ENCODE peak calls at places on chromosomes 13 and 19, in six cellular contexts. X is choroid plexus epithelial cell; J is HCT116; U is heart right ventricle; Q is CD4-positive, alpha-beta T cell; C is GM13977. S is an unnamed sample.

GRCh38 chr13:33644607-33645543 is 173.1 kb upstream of the RFC3 start:
- DNase-seq in X (peak), J (no peak), U (peak), Q (no peak), C (no peak), S (no peak)

GRCh38 chr19:41535029-41535622 is 40.8 kb upstream of the CEACAM21 start:
- DNase-seq in X (no peak), J (no peak), U (no peak), Q (no peak), C (peak), S (peak)

GRCh38 chr19:34308381-34309367 is 54.3 kb downstream of the GARRE1 start:
- DNase-seq in X (no peak), J (no peak), U (no peak), Q (no peak), C (no peak), S (no peak)

GRCh38 chr13:113742000-113742441 is 17.0 kb upstream of the TMEM255B start:
- DNase-seq in X (peak), J (peak), U (no peak), Q (no peak), C (no peak), S (no peak)

GRCh38 chr13:48436661-48437242 is 23.8 kb upstream of the LPAR6 start:
- DNase-seq in X (no peak), J (no peak), U (no peak), Q (no peak), C (no peak), S (no peak)

GRCh38 chr19:12933287-12934072 is at the start of gene FARSA:
- DNase-seq in X (peak), J (peak), U (peak), Q (peak), C (peak), S (peak)

GRCh38 chr19:15962319-15962718 is 13.5 kb downstream of the OR10H4 start:
- DNase-seq in X (no peak), J (no peak), U (no peak), Q (no peak), C (no peak), S (no peak)

GRCh38 chr19:10517760-10518443 is 655 bp upstream of the S1PR5 start:
- DNase-seq in X (peak), J (no peak), U (peak), Q (no peak), C (peak), S (peak)

GRCh38 chr13:41544824-41545707 is 87.7 kb downstream of the RGCC start:
- DNase-seq in X (peak), J (no peak), U (no peak), Q (no peak), C (no peak), S (no peak)

GRCh38 chr19:23281663-23282276 is 31.6 kb upstream of the ZNF724 start:
- DNase-seq in X (no peak), J (no peak), U (no peak), Q (no peak), C (no peak), S (no peak)

GRCh38 chr19:31214086-31214485 is 135.2 kb downstream of the TSHZ3 start:
- DNase-seq in X (peak), J (no peak), U (peak), Q (peak), C (no peak), S (no peak)

GRCh38 chr13:102227696-102228095 is 174.2 kb downstream of the FGF14 start:
- DNase-seq in X (no peak), J (no peak), U (no peak), Q (no peak), C (no peak), S (no peak)

GRCh38 chr19:13097331-13098258 is 5.1 kb downstream of the LYL1 start:
- DNase-seq in X (no peak), J (no peak), U (no peak), Q (no peak), C (no peak), S (no peak)

GRCh38 chr13:26050568-26051230 is 1.1 kb downstream of the SHISA2 start:
- DNase-seq in X (peak), J (no peak), U (no peak), Q (no peak), C (peak), S (no peak)

GRCh38 chr19:876089-876488 is 16.6 kb downstream of the CFD start:
- DNase-seq in X (no peak), J (no peak), U (no peak), Q (no peak), C (no peak), S (no peak)

GRCh38 chr19:40609561-40610395 is 8.6 kb downstream of the LTBP4 start:
- DNase-seq in X (peak), J (peak), U (peak), Q (peak), C (peak), S (peak)

GRCh38 chr13:44397766-44398223 is 24.2 kb downstream of the SERP2 start:
- DNase-seq in X (peak), J (no peak), U (no peak), Q (no peak), C (no peak), S (no peak)

GRCh38 chr13:84433024-84433423 is 550.8 kb upstream of the SLITRK1 start:
- DNase-seq in X (peak), J (no peak), U (no peak), Q (no peak), C (no peak), S (no peak)

GRCh38 chr19:15251010-15251748 is 18.9 kb upstream of the EPHX3 start:
- DNase-seq in X (peak), J (no peak), U (peak), Q (no peak), C (no peak), S (no peak)

GRCh38 chr19:18745012-18745735 is 45.9 kb downstream of the COMP start:
- DNase-seq in X (no peak), J (no peak), U (no peak), Q (no peak), C (no peak), S (no peak)

GRCh38 chr19:27974082-27974513 is 1238.9 kb downstream of the UQCRFS1 start:
- DNase-seq in X (peak), J (no peak), U (no peak), Q (no peak), C (no peak), S (no peak)

GRCh38 chr19:7515471-7516226 is at the start of gene ZNF358:
- DNase-seq in X (peak), J (no peak), U (peak), Q (no peak), C (peak), S (peak)
- TF ChIP-seq CTCF in X (no peak), J (no peak), U (no peak), Q (no peak), C (no peak), S (no peak)

DNA sequence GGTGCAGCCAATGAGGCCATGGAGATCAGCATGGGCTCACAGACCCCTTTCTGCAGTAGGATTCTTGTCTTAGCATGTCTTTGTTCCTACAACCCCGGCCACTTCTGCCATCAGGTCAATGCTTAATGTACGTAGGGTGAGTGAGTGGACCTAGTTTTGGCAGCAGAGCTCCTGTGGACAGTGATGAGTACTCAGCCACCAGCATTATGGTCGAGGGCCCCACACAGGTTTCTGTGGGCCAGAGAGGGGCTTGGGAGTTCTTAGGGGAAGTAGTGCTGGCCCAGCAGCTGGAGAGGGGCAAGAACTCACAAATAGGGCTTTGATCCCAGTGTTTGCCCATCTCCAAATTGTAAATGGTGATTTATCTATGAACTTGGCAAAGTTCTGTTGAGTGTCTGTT is 184.9 kb downstream of the MTUS2 start:
- DNase-seq in X (no peak), J (no peak), U (no peak), Q (no peak), C (no peak), S (no peak)
- TF ChIP-seq CTCF in X (no peak), J (no peak), U (no peak), Q (no peak), C (no peak), S (no peak)

DNA sequence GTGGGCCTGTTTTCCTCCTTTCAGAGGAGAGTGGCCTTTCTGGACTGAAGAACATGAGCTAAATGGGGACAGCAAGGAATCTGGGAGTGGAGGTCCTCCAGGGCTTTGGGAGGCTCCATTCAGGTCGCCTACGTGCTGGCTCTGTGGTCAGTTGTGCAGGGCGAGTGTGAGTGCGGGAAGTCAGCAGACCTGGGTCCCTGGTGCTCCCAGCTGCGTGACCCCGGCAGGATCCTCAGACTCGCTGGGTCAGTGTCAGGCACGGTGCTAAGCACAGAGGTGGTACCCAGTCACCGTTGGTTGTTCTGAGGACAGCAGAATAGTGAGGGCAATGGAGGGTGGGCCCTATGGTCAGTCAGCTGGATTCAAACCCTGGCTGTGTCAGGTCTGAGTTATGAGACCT is 85.8 kb downstream of the SIPA1L3 start:
- DNase-seq in X (no peak), J (no peak), U (no peak), Q (no peak), C (no peak), S (no peak)
- TF ChIP-seq CTCF in X (no peak), J (no peak), U (no peak), Q (no peak), C (no peak), S (no peak)

GRCh38 chr19:11558881-11559828 is at the start of gene ELOF1:
- DNase-seq in X (peak), J (peak), U (peak), Q (peak), C (peak), S (peak)
- TF ChIP-seq CTCF in X (peak), J (peak), U (no peak), Q (no peak), C (peak), S (no peak)

DNA sequence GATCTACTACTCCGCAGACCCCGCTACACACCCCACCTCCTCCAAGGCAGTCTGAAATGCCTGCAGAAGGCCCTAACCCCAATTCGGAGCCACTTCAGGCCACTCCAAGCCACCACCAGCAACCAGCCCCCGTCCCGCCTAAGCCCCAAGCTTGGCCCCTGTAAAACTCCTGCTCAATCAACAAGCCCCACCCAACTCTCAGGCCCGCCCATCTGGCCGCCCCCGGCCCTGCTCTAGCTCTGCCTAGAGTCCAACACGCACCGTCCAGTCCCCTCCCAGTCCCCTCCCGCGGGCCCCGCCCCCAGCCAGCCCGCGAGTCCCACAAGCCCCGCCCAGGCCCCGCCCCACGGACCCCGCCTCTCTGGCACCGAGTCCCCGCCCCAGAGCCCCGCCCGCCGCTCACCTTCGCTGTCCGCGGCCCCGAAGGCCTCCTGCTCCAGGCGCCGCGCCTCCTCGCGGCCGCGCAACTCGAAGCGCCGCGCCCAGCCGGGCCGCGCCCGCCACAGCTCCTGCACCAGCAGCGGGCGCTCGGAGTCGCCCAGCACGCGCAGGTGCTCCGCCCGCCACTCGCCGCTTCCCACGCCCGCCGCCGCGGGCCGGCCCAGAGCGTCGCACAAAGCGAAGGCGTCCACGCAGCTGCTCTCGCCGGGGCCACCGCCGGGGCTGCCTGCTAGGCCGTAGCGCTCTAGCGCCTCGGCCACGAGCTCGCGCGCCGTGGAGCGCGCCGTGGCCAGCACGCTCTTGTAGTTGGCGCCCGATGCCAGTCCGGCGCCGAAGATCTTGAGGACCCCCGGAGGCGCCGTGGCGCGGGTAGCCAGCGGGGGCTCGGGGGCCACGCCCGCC is 1.6 kb downstream of the RASIP1 start:
- DNase-seq in X (peak), J (peak), U (peak), Q (peak), C (peak), S (peak)
- TF ChIP-seq CTCF in X (peak), J (peak), U (no peak), Q (no peak), C (peak), S (peak)

DNA sequence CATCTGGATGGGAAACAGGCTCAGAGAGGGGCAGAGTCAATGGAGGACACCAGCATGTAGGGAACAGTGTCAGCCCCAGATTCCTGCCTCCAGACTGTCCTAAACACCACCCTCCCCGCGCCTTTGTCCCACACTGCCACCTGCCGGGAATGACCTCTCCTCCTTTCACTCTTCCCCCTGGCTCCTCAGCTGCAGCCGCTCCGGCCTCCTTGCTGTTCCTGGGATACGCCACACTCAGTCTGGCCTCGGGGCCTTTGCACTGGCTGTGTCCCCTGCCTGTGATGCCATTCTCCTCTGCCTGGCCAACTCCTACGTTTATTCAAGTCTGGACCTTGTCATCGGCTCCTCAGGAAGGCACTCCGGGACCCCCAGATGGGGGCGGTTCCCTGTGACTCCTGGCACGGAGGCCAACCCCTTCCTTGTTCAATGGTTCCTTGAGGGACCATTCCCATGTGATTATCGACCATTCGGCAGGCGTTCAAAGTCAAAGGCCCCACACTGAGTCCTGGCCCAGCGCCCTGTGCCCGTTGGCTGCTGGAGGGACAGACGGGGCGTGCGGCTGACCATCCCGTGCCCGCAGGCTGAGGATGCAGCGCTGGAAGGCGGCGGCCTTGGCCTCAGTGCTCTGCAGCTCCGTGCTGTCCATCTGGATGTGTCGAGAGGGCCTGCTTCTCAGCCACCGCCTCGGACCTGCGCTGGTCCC is 15.8 kb downstream of the FUT6 start:
- DNase-seq in X (no peak), J (no peak), U (no peak), Q (no peak), C (no peak), S (no peak)
- TF ChIP-seq CTCF in X (peak), J (peak), U (no peak), Q (no peak), C (no peak), S (no peak)

DNA sequence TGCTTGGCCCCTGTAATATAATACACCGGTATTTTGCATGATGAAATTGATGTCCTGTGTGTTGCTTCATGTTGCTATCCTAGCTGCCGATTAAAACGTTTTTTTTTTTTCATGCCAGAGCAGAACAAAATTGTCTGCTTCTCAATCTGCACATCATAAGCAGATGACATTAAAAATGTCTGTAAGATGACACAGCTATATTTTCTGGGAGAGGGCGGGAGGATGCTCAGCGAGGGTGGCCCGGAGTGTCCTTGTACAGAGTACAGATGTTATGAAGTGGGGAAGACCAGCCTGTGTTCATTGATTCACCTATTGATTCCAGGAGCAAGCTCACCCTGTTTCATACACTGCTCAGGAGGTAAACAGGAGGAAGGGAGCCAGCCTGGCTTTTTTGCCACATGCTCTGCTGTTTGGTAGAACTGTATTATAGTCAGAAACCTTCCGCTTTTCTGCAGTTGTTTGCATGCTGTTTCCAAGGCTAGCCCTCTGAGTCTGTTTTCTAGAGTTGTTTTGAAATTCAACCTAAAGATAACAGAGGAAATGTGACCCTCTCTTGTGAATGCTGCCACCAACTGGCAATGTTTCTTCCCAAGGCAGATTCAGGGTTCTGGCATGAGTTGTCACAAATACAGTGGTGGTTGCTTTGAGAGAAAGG is 4.7 kb upstream of the IRS2 start:
- DNase-seq in X (peak), J (no peak), U (peak), Q (no peak), C (no peak), S (no peak)
- TF ChIP-seq CTCF in X (peak), J (peak), U (no peak), Q (peak), C (peak), S (peak)

GRCh38 chr13:63954683-63955082 is 2539.0 kb upstream of the PCDH20 start:
- DNase-seq in X (no peak), J (no peak), U (no peak), Q (no peak), C (no peak), S (no peak)
- TF ChIP-seq CTCF in X (no peak), J (no peak), U (no peak), Q (no peak), C (no peak), S (no peak)

GRCh38 chr19:17725422-17726078 is 6.3 kb downstream of the MAP1S start:
- DNase-seq in X (no peak), J (no peak), U (no peak), Q (no peak), C (no peak), S (peak)
- TF ChIP-seq CTCF in X (peak), J (peak), U (no peak), Q (peak), C (peak), S (peak)

GRCh38 chr13:51222510-51223283 is 499 bp downstream of the FAM124A start:
- DNase-seq in X (no peak), J (no peak), U (no peak), Q (no peak), C (no peak), S (peak)
- TF ChIP-seq CTCF in X (peak), J (peak), U (peak), Q (no peak), C (no peak), S (no peak)